ENCODE peak calls at places on chromosomes 4 and X, in ten cellular contexts. I is cardiac muscle cell, H is H9, P is mucosa of descending colon, T is transverse colon, K is tibial artery, W is mammary epithelial cell, V is heart left ventricle, B is ovary, X is heart right ventricle. R is an unnamed sample. For H3K4me1, the result is how much of the 10 kb centered on the place peaks cover.

GRCh38 chr4:183544109-183544508 is 39.3 kb downstream of the ING2 start:
- DNase-seq in W (peak), I (no peak), T (no peak), P (no peak), V (no peak), H (no peak), B (no peak), K (no peak), X (no peak), R (no peak)

GRCh38 chr4:28232376-28232775 is 1371.7 kb downstream of the STIM2 start:
- DNase-seq in W (peak), I (no peak), B (no peak), K (no peak), T (no peak), P (no peak), V (no peak), X (no peak), H (no peak), R (no peak)

GRCh38 chrX:23840674-23841073 is 57.7 kb downstream of the SAT1 start:
- DNase-seq in W (no peak), P (no peak), X (no peak), H (no peak), B (no peak), T (no peak), K (no peak), I (no peak), V (no peak), R (no peak)

GRCh38 chr4:26803462-26803861 is 57.2 kb upstream of the STIM2 start:
- DNase-seq in W (no peak), I (peak), B (no peak), K (no peak), H (peak), P (no peak), T (no peak), V (no peak), X (no peak), R (peak)

GRCh38 chrX:127037179-127037578 is 217.7 kb downstream of the PRR32 start:
- DNase-seq in I (no peak), P (no peak), V (no peak), B (no peak), K (no peak), T (no peak), W (no peak), H (no peak), X (no peak), R (no peak)

GRCh38 chr4:162523171-162523570 is 359.4 kb upstream of the FSTL5 start:
- DNase-seq in X (no peak), B (no peak), H (no peak), I (no peak), K (no peak), V (no peak), W (no peak), P (no peak), T (no peak), R (no peak)

GRCh38 chr4:123667991-123668390 is 271.4 kb downstream of the SPRY1 start:
- DNase-seq in W (no peak), K (no peak), I (no peak), H (no peak), P (no peak), X (no peak), T (no peak), V (no peak), B (no peak), R (no peak)

GRCh38 chrX:129557844-129558243 is 17.8 kb downstream of the OCRL start:
- DNase-seq in P (no peak), H (no peak), V (no peak), W (no peak), X (no peak), I (peak), T (no peak), K (no peak), B (no peak), R (no peak)

GRCh38 chr4:82462415-82462831 is 32.0 kb downstream of the ENOPH1 start:
- DNase-seq in B (peak), V (peak), I (peak), K (peak), X (peak), W (peak), H (peak), P (peak), T (peak), R (peak)

GRCh38 chrX:97215166-97215565 is 331.5 kb downstream of the RPA4 start:
- DNase-seq in W (no peak), I (no peak), V (no peak), T (no peak), K (no peak), P (no peak), B (no peak), X (no peak), H (no peak), R (no peak)

GRCh38 chrX:153765138-153766079 is 1.4 kb downstream of the PLXNB3 start:
- DNase-seq in W (no peak), H (peak), B (peak), T (peak), V (no peak), X (peak), K (no peak), I (no peak), P (peak), R (no peak)

GRCh38 chrX:105775672-105776071 is 46.7 kb upstream of the NRK start:
- DNase-seq in K (no peak), I (no peak), W (no peak), T (no peak), B (no peak), P (no peak), H (no peak), X (no peak), V (no peak), R (no peak)

GRCh38 chr4:141144207-141144606 is 10.9 kb upstream of the RNF150 start:
- DNase-seq in K (no peak), H (no peak), P (no peak), W (no peak), X (no peak), V (no peak), B (no peak), T (no peak), I (no peak), R (no peak)

GRCh38 chrX:133249659-133250058 is 31.5 kb upstream of the TFDP3 start:
- DNase-seq in K (no peak), P (no peak), H (no peak), B (no peak), X (no peak), I (no peak), W (no peak), V (no peak), T (no peak), R (no peak)
- TF ChIP-seq CTCF in K (no peak), P (no peak), H (peak), B (no peak), X (no peak), I (no peak), W (peak), V (no peak), T (no peak), R (peak)

DNA sequence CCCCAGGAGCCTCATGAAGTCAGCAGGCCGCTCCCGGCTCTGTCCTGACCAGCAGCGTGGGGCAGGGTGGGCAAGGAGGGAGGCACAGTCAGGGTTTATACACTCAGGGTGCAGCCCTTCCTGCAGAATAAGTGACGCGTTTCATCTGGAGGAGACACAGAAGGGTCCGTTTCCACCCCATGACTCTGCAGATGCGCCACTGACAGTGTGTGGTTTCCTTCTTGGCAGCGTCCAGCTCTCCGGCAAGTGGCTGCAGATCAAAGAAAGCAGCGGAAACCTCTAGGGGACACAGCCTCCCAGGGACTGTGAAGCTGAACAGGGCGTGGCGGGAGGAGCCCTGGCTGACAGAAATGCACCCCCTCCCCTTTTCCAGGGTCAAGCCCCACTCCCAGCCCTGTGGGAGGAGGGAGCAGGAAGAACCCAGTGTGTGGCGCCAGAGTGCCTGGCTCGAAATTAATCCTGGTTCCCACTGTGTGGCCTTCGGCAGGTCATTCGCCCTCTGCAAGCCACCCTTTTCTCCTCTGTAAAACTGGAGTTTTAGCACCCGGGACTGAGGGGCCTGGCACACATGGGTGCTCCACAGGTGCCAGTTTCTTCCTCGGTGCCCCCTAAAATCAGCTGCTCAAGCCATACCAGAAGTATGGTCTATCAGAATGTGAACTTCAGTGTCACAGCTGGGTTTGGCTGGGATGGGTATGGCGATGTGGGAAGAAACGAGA is 17.3 kb upstream of the TBC1D14 start:
- DNase-seq in T (peak), V (peak), X (no peak), I (peak), P (peak), W (no peak), K (peak), B (no peak), H (peak), R (peak)
- H3K4me1 ChIP-seq in T (under half), V (under half), X (under half), I (under half), P (under half), W (under half), K (under half), B (under half), H (under half), R (under half)

DNA sequence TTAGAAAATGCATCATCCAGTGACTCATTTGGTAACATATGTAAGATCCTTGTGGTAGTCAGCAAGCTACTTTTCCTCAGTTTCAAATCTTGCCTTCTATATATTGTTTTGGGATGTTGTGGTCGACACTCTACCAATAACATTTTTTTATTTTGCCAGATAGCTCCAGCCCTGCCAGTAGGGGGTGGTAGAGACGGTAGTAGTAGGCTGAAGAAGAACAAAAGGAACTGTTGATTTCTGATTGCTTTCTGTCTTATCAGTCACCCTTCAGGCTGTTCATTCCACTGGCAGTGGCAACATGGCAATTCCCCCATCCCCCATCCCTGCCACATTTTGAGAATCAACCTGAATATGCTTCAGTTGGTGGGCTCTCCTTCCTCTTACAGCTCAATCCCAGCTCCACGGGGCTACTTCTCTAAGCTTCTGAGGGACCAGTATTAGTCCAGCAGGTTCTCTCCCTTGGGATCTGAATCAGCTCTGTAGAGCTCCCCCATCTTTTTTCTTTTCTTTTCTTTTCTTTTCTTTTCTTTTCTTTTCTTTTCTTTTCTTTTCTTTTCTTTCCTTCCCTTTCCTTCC is 171.5 kb upstream of the VEGFC start:
- DNase-seq in X (no peak), P (no peak), I (no peak), W (peak), K (no peak), B (no peak), H (peak), V (no peak), T (no peak), R (no peak)
- TF ChIP-seq CTCF in X (no peak), P (no peak), I (no peak), W (peak), K (no peak), B (no peak), H (peak), V (no peak), T (no peak), R (no peak)

GRCh38 chr4:8188085-8188484 is 11.0 kb upstream of the SH3TC1 start:
- DNase-seq in I (no peak), H (no peak), V (no peak), X (no peak), W (peak), P (no peak), B (no peak), K (no peak), T (no peak), R (no peak)
- H3K4me1 ChIP-seq in I (under half), H (under half), V (under half), X (half or more), W (half or more), P (under half), B (under half), K (under half), T (under half), R (under half)

GRCh38 chr4:61619528-61619927 is 419.4 kb downstream of the ADGRL3 start:
- DNase-seq in H (peak), I (no peak), T (no peak), V (no peak), X (no peak), K (no peak), P (no peak), W (no peak), B (no peak), R (no peak)
- TF ChIP-seq CTCF in H (peak), I (peak), T (peak), V (no peak), X (no peak), K (peak), P (no peak), W (no peak), B (no peak), R (no peak)

GRCh38 chr4:124705393-124705792 is 7.1 kb downstream of the ANKRD50 start:
- DNase-seq in H (no peak), B (no peak), W (no peak), X (no peak), P (no peak), T (no peak), K (no peak), V (no peak), I (no peak), R (no peak)
- H3K4me1 ChIP-seq in H (under half), B (under half), W (under half), X (under half), P (under half), T (under half), K (under half), V (under half), I (under half), R (under half)

GRCh38 chr4:153466637-153467153 is 535 bp downstream of the TMEM131L start:
- DNase-seq in I (peak), X (peak), V (no peak), H (no peak), W (no peak), B (peak), T (no peak), P (peak), K (no peak), R (no peak)

GRCh38 chr4:153467154-153467896 is 1.2 kb downstream of the TMEM131L start:
- DNase-seq in W (peak), V (peak), T (peak), I (peak), B (peak), H (peak), P (peak), K (peak), X (peak), R (peak)

GRCh38 chr4:153467897-153468262 is 1.7 kb downstream of the TMEM131L start:
- DNase-seq in I (no peak), B (no peak), P (no peak), X (no peak), T (no peak), W (no peak), V (no peak), K (no peak), H (no peak), R (no peak)

GRCh38 chr4:153465922-153466636 is at the start of gene TMEM131L:
- DNase-seq in K (peak), P (peak), V (peak), X (peak), H (peak), I (peak), W (peak), T (peak), B (peak), R (peak)

DNA sequence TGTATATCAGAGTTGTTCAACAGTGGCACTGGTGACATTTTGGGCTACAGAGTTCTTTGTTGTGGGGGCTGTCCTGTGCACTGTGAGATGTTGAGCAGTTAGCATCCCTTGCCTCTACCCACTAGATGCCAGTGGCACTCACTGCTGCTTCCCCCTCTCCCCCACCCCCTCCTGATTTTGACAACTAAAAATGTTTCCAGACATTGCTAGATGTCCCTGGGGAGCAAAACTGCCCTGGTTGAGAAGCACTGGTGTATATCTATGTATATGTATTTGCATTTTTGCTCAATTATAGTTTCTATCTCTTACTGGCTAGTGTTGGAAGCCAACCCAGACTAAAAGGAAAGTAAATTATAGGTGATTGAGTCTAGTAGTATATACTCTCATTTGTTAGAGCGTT is 2.4 kb downstream of the TMEM131L start:
- DNase-seq in X (no peak), B (no peak), V (no peak), W (no peak), I (no peak), P (no peak), K (no peak), T (no peak), H (no peak), R (no peak)
- TF ChIP-seq CTCF in X (no peak), B (no peak), V (no peak), W (no peak), I (no peak), P (no peak), K (no peak), T (no peak), H (no peak), R (no peak)

GRCh38 chr4:113643505-113643904 is 118.0 kb downstream of the CAMK2D start:
- DNase-seq in K (no peak), B (no peak), T (no peak), V (no peak), W (no peak), X (no peak), H (no peak), I (no peak), P (no peak), R (no peak)

GRCh38 chr4:113646456-113646809 is 115.1 kb downstream of the CAMK2D start:
- DNase-seq in W (peak), K (no peak), B (no peak), V (no peak), I (peak), P (peak), T (peak), H (peak), X (peak), R (no peak)

GRCh38 chr4:113645288-113645687 is 116.2 kb downstream of the CAMK2D start:
- DNase-seq in V (no peak), W (no peak), H (no peak), P (no peak), B (no peak), I (no peak), K (no peak), X (no peak), T (no peak), R (no peak)

GRCh38 chr4:113645771-113646455 is 115.6 kb downstream of the CAMK2D start:
- DNase-seq in W (peak), B (no peak), K (no peak), I (no peak), T (peak), V (no peak), X (no peak), P (no peak), H (peak), R (peak)

GRCh38 chr4:113644398-113644797 is 117.1 kb downstream of the CAMK2D start:
- DNase-seq in P (no peak), T (no peak), B (no peak), X (no peak), W (no peak), V (no peak), I (no peak), H (no peak), K (no peak), R (no peak)
- H3K4me1 ChIP-seq in P (under half), T (under half), B (under half), X (half or more), W (under half), V (under half), I (under half), H (under half), K (under half), R (half or more)

GRCh38 chr4:57158221-57158620 is 48.0 kb upstream of the IGFBP7 start:
- DNase-seq in H (no peak), T (no peak), B (no peak), W (no peak), V (no peak), I (no peak), X (no peak), P (no peak), K (no peak), R (no peak)
- TF ChIP-seq CTCF in H (no peak), T (no peak), B (no peak), W (peak), V (no peak), I (peak), X (no peak), P (no peak), K (no peak), R (no peak)